ENCODE peak calls at places on chromosomes 7 and 10, in ten cellular contexts. I is mucosa of gallbladder, D is renal cortical epithelial cell, O is HFFc6, R is NCI-H1417, L is GM23248, C is LoVo, M is mesothelial cell of epicardium, T is activated T-cell treated with anti-CD3 and anti-CD28 coated beads for 4 hours, N is T-helper 1 cell. B is an unnamed sample.

GRCh38 chr10:50582766-50583762 is 40.7 kb downstream of the SGMS1 start:
- DNase-seq in M (no peak), T (no peak), R (no peak), D (peak), C (no peak), O (no peak), N (no peak), I (no peak), L (peak), B (no peak)

GRCh38 chr10:117413928-117414618 is 38.8 kb upstream of the PDZD8 start:
- DNase-seq in I (peak), N (no peak), C (peak), T (no peak), L (peak), O (peak), D (peak), R (no peak), M (no peak), B (no peak)

GRCh38 chr10:102375867-102376266 is 19.6 kb upstream of the NFKB2 start:
- DNase-seq in O (no peak), T (no peak), I (no peak), N (no peak), D (no peak), C (no peak), R (no peak), L (no peak), M (no peak), B (no peak)

GRCh38 chr7:115352375-115352774 is 430.5 kb downstream of the MDFIC start:
- DNase-seq in D (peak), T (no peak), N (no peak), R (no peak), M (no peak), O (peak), C (no peak), L (peak), I (no peak), B (no peak)

GRCh38 chr10:50999163-50999562 is 75.1 kb upstream of the PRKG1 start:
- DNase-seq in O (no peak), R (no peak), C (no peak), M (no peak), T (no peak), I (no peak), L (peak), D (no peak), N (no peak), B (no peak)

GRCh38 chr7:90244565-90244908 is 437 bp upstream of the CFAP69 start:
- DNase-seq in R (no peak), N (no peak), T (no peak), L (no peak), D (no peak), M (no peak), C (no peak), I (no peak), O (no peak), B (no peak)

GRCh38 chr10:95742529-95742884 is 13.5 kb upstream of the ENTPD1 start:
- DNase-seq in R (no peak), D (peak), M (no peak), T (no peak), O (no peak), N (no peak), C (no peak), L (no peak), I (peak), B (no peak)

GRCh38 chr7:132394283-132395003 is 181.8 kb downstream of the PLXNA4 start:
- DNase-seq in L (peak), R (peak), C (no peak), T (no peak), N (no peak), O (no peak), M (no peak), D (no peak), I (no peak), B (no peak)

GRCh38 chr10:4384254-4384653 is 441.8 kb upstream of the AKR1E2 start:
- DNase-seq in I (no peak), M (no peak), O (no peak), T (no peak), R (no peak), N (no peak), L (peak), C (no peak), D (peak), B (no peak)

GRCh38 chr10:45500304-45500703 is 126.3 kb downstream of the ALOX5 start:
- DNase-seq in L (no peak), D (no peak), R (no peak), C (no peak), O (no peak), I (no peak), M (no peak), T (no peak), N (no peak), B (no peak)

GRCh38 chr10:56178210-56178609 is 182.8 kb downstream of the ZWINT start:
- DNase-seq in R (no peak), C (no peak), I (no peak), N (no peak), L (no peak), O (no peak), T (no peak), D (peak), M (no peak), B (no peak)

B was measured in head of caudate nucleus.